ENCODE peak calls at places on chromosome 11, in ten cellular contexts. One of them, this sample, is unnamed.
A peak's percentile ranks its signal among the peaks of the same experiment; 100 is the strongest.

GRCh38 chr11:104011031-104011430 is 25.4 kb upstream of the DDI1 start:
- DNase-seq in GM04503: no peak
- DNase-seq in head of caudate nucleus: no peak
- DNase-seq in DMS153: no peak
- DNase-seq in mucosa of gallbladder: no peak
- DNase-seq in neural progenitor cell: no peak
- DNase-seq in neural crest cell: no peak
- DNase-seq in natural killer cell treated with Interleukin-12 subunit alpha and Interleukin-12 subunit beta and Interleukin-15 and Interleukin-18, amount 100 ng/mL, for 72 hours: no peak
- DNase-seq in T-helper 9 cell: no peak
- DNase-seq in activated CD8-positive, alpha-beta T cell treated with anti-CD3 and anti-CD28 coated beads, Interleukin-2, amount 10 ng/mL, durations not matched to agents 7 days and 5 days: no peak
- DNase-seq in this sample: no peak

GRCh38 chr11:128686745-128687177 is 7.1 kb upstream of the FLI1 start:
- DNase-seq in neural crest cell: no peak
- DNase-seq in head of caudate nucleus: no peak
- DNase-seq in activated CD8-positive, alpha-beta T cell treated with anti-CD3 and anti-CD28 coated beads, Interleukin-2, amount 10 ng/mL, durations not matched to agents 7 days and 5 days: peak; percentile 64
- DNase-seq in GM04503: no peak
- DNase-seq in mucosa of gallbladder: no peak
- DNase-seq in T-helper 9 cell: no peak
- DNase-seq in neural progenitor cell: peak; percentile 77
- DNase-seq in DMS153: peak; percentile 53
- DNase-seq in natural killer cell treated with Interleukin-12 subunit alpha and Interleukin-12 subunit beta and Interleukin-15 and Interleukin-18, amount 100 ng/mL, for 72 hours: no peak
- DNase-seq in this sample: no peak

GRCh38 chr11:124762077-124762623 is at the start of gene ESAM:
- DNase-seq in mucosa of gallbladder: no peak
- DNase-seq in natural killer cell treated with Interleukin-12 subunit alpha and Interleukin-12 subunit beta and Interleukin-15 and Interleukin-18, amount 100 ng/mL, for 72 hours: peak; percentile 80
- DNase-seq in activated CD8-positive, alpha-beta T cell treated with anti-CD3 and anti-CD28 coated beads, Interleukin-2, amount 10 ng/mL, durations not matched to agents 7 days and 5 days: peak; percentile 76
- DNase-seq in neural crest cell: no peak
- DNase-seq in T-helper 9 cell: peak; percentile 61
- DNase-seq in DMS153: no peak
- DNase-seq in head of caudate nucleus: no peak
- DNase-seq in GM04503: no peak
- DNase-seq in neural progenitor cell: peak; percentile 72
- DNase-seq in this sample: no peak

GRCh38 chr11:67379061-67380058 is 6.0 kb upstream of the CLCF1 start:
- DNase-seq in DMS153: no peak
- DNase-seq in neural crest cell: no peak
- DNase-seq in head of caudate nucleus: no peak
- DNase-seq in neural progenitor cell: no peak
- DNase-seq in GM04503: no peak
- DNase-seq in activated CD8-positive, alpha-beta T cell treated with anti-CD3 and anti-CD28 coated beads, Interleukin-2, amount 10 ng/mL, durations not matched to agents 7 days and 5 days: no peak
- DNase-seq in T-helper 9 cell: no peak
- DNase-seq in mucosa of gallbladder: no peak
- DNase-seq in natural killer cell treated with Interleukin-12 subunit alpha and Interleukin-12 subunit beta and Interleukin-15 and Interleukin-18, amount 100 ng/mL, for 72 hours: no peak
- DNase-seq in this sample: no peak

GRCh38 chr11:68840661-68841653 is 759 bp downstream of the CPT1A start:
- DNase-seq in GM04503: no peak
- DNase-seq in DMS153: no peak
- DNase-seq in natural killer cell treated with Interleukin-12 subunit alpha and Interleukin-12 subunit beta and Interleukin-15 and Interleukin-18, amount 100 ng/mL, for 72 hours: peak; percentile 83
- DNase-seq in neural crest cell: no peak
- DNase-seq in mucosa of gallbladder: peak; percentile 49
- DNase-seq in activated CD8-positive, alpha-beta T cell treated with anti-CD3 and anti-CD28 coated beads, Interleukin-2, amount 10 ng/mL, durations not matched to agents 7 days and 5 days: peak; percentile 47
- DNase-seq in neural progenitor cell: peak; percentile 34
- DNase-seq in head of caudate nucleus: no peak
- DNase-seq in T-helper 9 cell: no peak
- DNase-seq in this sample: peak; percentile 59

GRCh38 chr11:47274495-47275235 is 4.7 kb downstream of the MADD start:
- DNase-seq in activated CD8-positive, alpha-beta T cell treated with anti-CD3 and anti-CD28 coated beads, Interleukin-2, amount 10 ng/mL, durations not matched to agents 7 days and 5 days: no peak
- DNase-seq in GM04503: no peak
- DNase-seq in DMS153: no peak
- DNase-seq in neural progenitor cell: no peak
- DNase-seq in head of caudate nucleus: no peak
- DNase-seq in neural crest cell: no peak
- DNase-seq in natural killer cell treated with Interleukin-12 subunit alpha and Interleukin-12 subunit beta and Interleukin-15 and Interleukin-18, amount 100 ng/mL, for 72 hours: no peak
- DNase-seq in mucosa of gallbladder: no peak
- DNase-seq in T-helper 9 cell: no peak
- DNase-seq in this sample: no peak

GRCh38 chr11:74388678-74389327 is 9.4 kb downstream of the PGM2L1 start:
- DNase-seq in DMS153: peak; percentile 43
- DNase-seq in activated CD8-positive, alpha-beta T cell treated with anti-CD3 and anti-CD28 coated beads, Interleukin-2, amount 10 ng/mL, durations not matched to agents 7 days and 5 days: peak; percentile 78
- DNase-seq in head of caudate nucleus: no peak
- DNase-seq in neural crest cell: peak; percentile 38
- DNase-seq in T-helper 9 cell: peak; percentile 58
- DNase-seq in natural killer cell treated with Interleukin-12 subunit alpha and Interleukin-12 subunit beta and Interleukin-15 and Interleukin-18, amount 100 ng/mL, for 72 hours: peak; percentile 68
- DNase-seq in mucosa of gallbladder: peak; percentile 82
- DNase-seq in neural progenitor cell: peak; percentile 72
- DNase-seq in GM04503: no peak
- DNase-seq in this sample: peak; percentile 72

GRCh38 chr11:115503083-115503885 is 931 bp downstream of the CADM1 start:
- DNase-seq in T-helper 9 cell: no peak
- DNase-seq in neural progenitor cell: peak; percentile 85
- DNase-seq in natural killer cell treated with Interleukin-12 subunit alpha and Interleukin-12 subunit beta and Interleukin-15 and Interleukin-18, amount 100 ng/mL, for 72 hours: no peak
- DNase-seq in DMS153: peak; percentile 79
- DNase-seq in neural crest cell: peak; percentile 50
- DNase-seq in activated CD8-positive, alpha-beta T cell treated with anti-CD3 and anti-CD28 coated beads, Interleukin-2, amount 10 ng/mL, durations not matched to agents 7 days and 5 days: no peak
- DNase-seq in mucosa of gallbladder: peak; percentile 64
- DNase-seq in head of caudate nucleus: peak; percentile 63
- DNase-seq in GM04503: no peak
- DNase-seq in this sample: peak; percentile 79

GRCh38 chr11:8298801-8299786 is 35.4 kb upstream of the LMO1 start:
- DNase-seq in activated CD8-positive, alpha-beta T cell treated with anti-CD3 and anti-CD28 coated beads, Interleukin-2, amount 10 ng/mL, durations not matched to agents 7 days and 5 days: no peak
- DNase-seq in GM04503: no peak
- DNase-seq in T-helper 9 cell: no peak
- DNase-seq in head of caudate nucleus: no peak
- DNase-seq in neural progenitor cell: no peak
- DNase-seq in natural killer cell treated with Interleukin-12 subunit alpha and Interleukin-12 subunit beta and Interleukin-15 and Interleukin-18, amount 100 ng/mL, for 72 hours: peak; percentile 51
- DNase-seq in mucosa of gallbladder: no peak
- DNase-seq in DMS153: no peak
- DNase-seq in neural crest cell: no peak
- DNase-seq in this sample: peak; percentile 12

GRCh38 chr11:57776101-57776511 is 14.5 kb downstream of the CTNND1 start:
- DNase-seq in GM04503: peak; percentile 91
- DNase-seq in neural crest cell: no peak
- DNase-seq in mucosa of gallbladder: no peak
- DNase-seq in activated CD8-positive, alpha-beta T cell treated with anti-CD3 and anti-CD28 coated beads, Interleukin-2, amount 10 ng/mL, durations not matched to agents 7 days and 5 days: no peak
- DNase-seq in DMS153: no peak
- DNase-seq in head of caudate nucleus: no peak
- DNase-seq in neural progenitor cell: peak; percentile 69
- DNase-seq in natural killer cell treated with Interleukin-12 subunit alpha and Interleukin-12 subunit beta and Interleukin-15 and Interleukin-18, amount 100 ng/mL, for 72 hours: no peak
- DNase-seq in T-helper 9 cell: no peak
- DNase-seq in this sample: no peak

GRCh38 chr11:35539781-35540281 is 14.4 kb upstream of the PAMR1 start:
- DNase-seq in neural progenitor cell: no peak
- DNase-seq in mucosa of gallbladder: peak; percentile 35
- DNase-seq in natural killer cell treated with Interleukin-12 subunit alpha and Interleukin-12 subunit beta and Interleukin-15 and Interleukin-18, amount 100 ng/mL, for 72 hours: no peak
- DNase-seq in neural crest cell: no peak
- DNase-seq in head of caudate nucleus: no peak
- DNase-seq in T-helper 9 cell: no peak
- DNase-seq in GM04503: peak; percentile 86
- DNase-seq in DMS153: no peak
- DNase-seq in activated CD8-positive, alpha-beta T cell treated with anti-CD3 and anti-CD28 coated beads, Interleukin-2, amount 10 ng/mL, durations not matched to agents 7 days and 5 days: no peak
- DNase-seq in this sample: peak; percentile 73